ENCODE peak calls at places on chromosome 1, in ten cellular contexts. One of them, this sample, is unnamed.

GRCh38 chr1:107691542-107691941 is 273.4 kb downstream of the VAV3 start:
- DNase-seq in Peyer's patch: no peak
- DNase-seq in endothelial cell of umbilical vein: no peak
- DNase-seq in body of pancreas: no peak
- DNase-seq in ovary: no peak
- DNase-seq in GM12878: no peak
- DNase-seq in testis: no peak
- DNase-seq in upper lobe of left lung: no peak
- DNase-seq in tibial nerve: no peak
- DNase-seq in transverse colon: no peak
- DNase-seq in this sample: no peak

GRCh38 chr1:199172286-199173124 is 533.7 kb downstream of the PTPRC start:
- DNase-seq in Peyer's patch: no peak
- DNase-seq in endothelial cell of umbilical vein: no peak
- DNase-seq in body of pancreas: no peak
- DNase-seq in ovary: no peak
- DNase-seq in GM12878: no peak
- DNase-seq in testis: no peak
- DNase-seq in upper lobe of left lung: no peak
- DNase-seq in tibial nerve: no peak
- DNase-seq in transverse colon: no peak
- DNase-seq in this sample: no peak

GRCh38 chr1:200180821-200181220 is 153.3 kb downstream of the NR5A2 start:
- DNase-seq in Peyer's patch: no peak
- DNase-seq in endothelial cell of umbilical vein: peak; percentile 78
- DNase-seq in body of pancreas: peak; percentile 59
- DNase-seq in ovary: no peak
- DNase-seq in GM12878: no peak
- DNase-seq in testis: no peak
- DNase-seq in upper lobe of left lung: no peak
- DNase-seq in tibial nerve: no peak
- DNase-seq in transverse colon: no peak
- DNase-seq in this sample: no peak

GRCh38 chr1:10407201-10407600 is 8.3 kb downstream of the PGD start:
- DNase-seq in Peyer's patch: no peak
- DNase-seq in endothelial cell of umbilical vein: no peak
- DNase-seq in body of pancreas: no peak
- DNase-seq in ovary: no peak
- DNase-seq in GM12878: no peak
- DNase-seq in testis: no peak
- DNase-seq in upper lobe of left lung: no peak
- DNase-seq in tibial nerve: no peak
- DNase-seq in transverse colon: no peak
- DNase-seq in this sample: no peak

GRCh38 chr1:229758101-229759036 is 132.3 kb downstream of the URB2 start:
- DNase-seq in Peyer's patch: no peak
- DNase-seq in endothelial cell of umbilical vein: no peak
- DNase-seq in body of pancreas: no peak
- DNase-seq in ovary: no peak
- DNase-seq in GM12878: no peak
- DNase-seq in testis: no peak
- DNase-seq in upper lobe of left lung: no peak
- DNase-seq in tibial nerve: no peak
- DNase-seq in transverse colon: no peak
- DNase-seq in this sample: no peak

GRCh38 chr1:62425041-62425440 is 11.8 kb upstream of the USP1 start:
- DNase-seq in Peyer's patch: no peak
- DNase-seq in endothelial cell of umbilical vein: no peak
- DNase-seq in body of pancreas: no peak
- DNase-seq in ovary: no peak
- DNase-seq in GM12878: no peak
- DNase-seq in testis: no peak
- DNase-seq in upper lobe of left lung: no peak
- DNase-seq in tibial nerve: no peak
- DNase-seq in transverse colon: no peak
- DNase-seq in this sample: no peak

GRCh38 chr1:99496067-99496466 is 149.8 kb upstream of the PALMD start:
- DNase-seq in Peyer's patch: no peak
- DNase-seq in endothelial cell of umbilical vein: no peak
- DNase-seq in body of pancreas: no peak
- DNase-seq in ovary: no peak
- DNase-seq in GM12878: no peak
- DNase-seq in testis: no peak
- DNase-seq in upper lobe of left lung: no peak
- DNase-seq in tibial nerve: no peak
- DNase-seq in transverse colon: no peak
- DNase-seq in this sample: no peak

GRCh38 chr1:87864676-87865075 is 536.0 kb downstream of the LMO4 start:
- DNase-seq in Peyer's patch: peak; percentile 16
- DNase-seq in endothelial cell of umbilical vein: no peak
- DNase-seq in body of pancreas: no peak
- DNase-seq in ovary: no peak
- DNase-seq in GM12878: no peak
- DNase-seq in testis: no peak
- DNase-seq in upper lobe of left lung: no peak
- DNase-seq in tibial nerve: no peak
- DNase-seq in transverse colon: no peak
- DNase-seq in this sample: no peak

GRCh38 chr1:160064746-160065145 is 5.2 kb downstream of the KCNJ10 start:
- DNase-seq in Peyer's patch: no peak
- DNase-seq in endothelial cell of umbilical vein: no peak
- DNase-seq in body of pancreas: no peak
- DNase-seq in ovary: no peak
- DNase-seq in GM12878: no peak
- DNase-seq in testis: no peak
- DNase-seq in upper lobe of left lung: no peak
- DNase-seq in tibial nerve: no peak
- DNase-seq in transverse colon: no peak
- DNase-seq in this sample: no peak

GRCh38 chr1:200983035-200983561 is 40.4 kb downstream of the KIF21B start:
- DNase-seq in Peyer's patch: no peak
- DNase-seq in endothelial cell of umbilical vein: no peak
- DNase-seq in body of pancreas: no peak
- DNase-seq in ovary: no peak
- DNase-seq in GM12878: no peak
- DNase-seq in testis: no peak
- DNase-seq in upper lobe of left lung: no peak
- DNase-seq in tibial nerve: no peak
- DNase-seq in transverse colon: no peak
- DNase-seq in this sample: no peak

GRCh38 chr1:62068978-62069377 is 125.7 kb upstream of the L1TD1 start:
- DNase-seq in Peyer's patch: no peak
- DNase-seq in endothelial cell of umbilical vein: no peak
- DNase-seq in body of pancreas: no peak
- DNase-seq in ovary: no peak
- DNase-seq in GM12878: no peak
- DNase-seq in testis: peak; percentile 22
- DNase-seq in upper lobe of left lung: no peak
- DNase-seq in tibial nerve: no peak
- DNase-seq in transverse colon: no peak
- DNase-seq in this sample: peak; percentile 27

GRCh38 chr1:4110888-4111287 is 210.8 kb upstream of the C1orf174 start:
- DNase-seq in Peyer's patch: no peak
- DNase-seq in endothelial cell of umbilical vein: no peak
- DNase-seq in body of pancreas: no peak
- DNase-seq in ovary: no peak
- DNase-seq in GM12878: no peak
- DNase-seq in testis: no peak
- DNase-seq in upper lobe of left lung: no peak
- DNase-seq in tibial nerve: no peak
- DNase-seq in transverse colon: no peak
- DNase-seq in this sample: no peak

GRCh38 chr1:212712451-212713303 is 13.0 kb upstream of the BATF3 start:
- DNase-seq in Peyer's patch: no peak
- DNase-seq in endothelial cell of umbilical vein: peak; percentile 51
- DNase-seq in body of pancreas: no peak
- DNase-seq in ovary: no peak
- DNase-seq in GM12878: no peak
- DNase-seq in testis: no peak
- DNase-seq in upper lobe of left lung: no peak
- DNase-seq in tibial nerve: no peak
- DNase-seq in transverse colon: no peak
- DNase-seq in this sample: no peak

GRCh38 chr1:232988572-232989040 is 38.2 kb downstream of the NTPCR start:
- DNase-seq in Peyer's patch: no peak
- DNase-seq in endothelial cell of umbilical vein: no peak
- DNase-seq in body of pancreas: no peak
- DNase-seq in ovary: no peak
- DNase-seq in GM12878: no peak
- DNase-seq in testis: no peak
- DNase-seq in upper lobe of left lung: no peak
- DNase-seq in tibial nerve: no peak
- DNase-seq in transverse colon: no peak
- DNase-seq in this sample: no peak

GRCh38 chr1:91511386-91511785 is 10.7 kb downstream of the CDC7 start:
- DNase-seq in Peyer's patch: no peak
- DNase-seq in endothelial cell of umbilical vein: peak; percentile 57
- DNase-seq in body of pancreas: no peak
- DNase-seq in ovary: no peak
- DNase-seq in GM12878: no peak
- DNase-seq in testis: no peak
- DNase-seq in upper lobe of left lung: no peak
- DNase-seq in tibial nerve: no peak
- DNase-seq in transverse colon: no peak
- DNase-seq in this sample: no peak

DNA sequence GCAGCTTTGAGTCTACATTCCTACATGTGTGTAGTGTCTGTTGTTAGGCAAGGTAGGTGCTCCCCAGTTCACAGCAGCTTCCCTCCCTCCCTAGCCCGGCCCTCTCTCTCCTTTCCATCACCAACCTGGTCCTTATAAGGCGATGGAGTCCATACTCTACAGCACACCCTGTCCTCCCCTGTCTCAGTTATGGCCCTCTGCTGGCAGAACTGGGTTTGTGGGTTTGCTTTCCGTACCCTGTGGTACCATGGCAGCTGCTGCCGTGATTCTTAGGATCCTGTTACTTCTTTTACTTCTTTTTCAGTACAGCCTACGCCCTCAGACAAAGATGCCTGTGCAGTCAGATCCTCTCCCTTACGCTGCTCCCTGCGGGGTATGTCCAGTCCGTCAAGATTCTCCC is 31.7 kb downstream of the AK5 start:
- DNase-seq in Peyer's patch: no peak
- DNase-seq in endothelial cell of umbilical vein: peak; percentile 24
- DNase-seq in body of pancreas: peak; percentile 16
- DNase-seq in ovary: no peak
- DNase-seq in GM12878: no peak
- DNase-seq in testis: no peak
- DNase-seq in upper lobe of left lung: no peak
- DNase-seq in tibial nerve: no peak
- DNase-seq in transverse colon: no peak
- DNase-seq in this sample: no peak
- TF ChIP-seq CTCF in Peyer's patch: peak; percentile 15
- TF ChIP-seq CTCF in endothelial cell of umbilical vein: peak; percentile 18
- TF ChIP-seq CTCF in body of pancreas: peak; percentile 38
- TF ChIP-seq CTCF in ovary: no peak
- TF ChIP-seq CTCF in GM12878: peak; percentile 22
- TF ChIP-seq CTCF in testis: no peak
- TF ChIP-seq CTCF in upper lobe of left lung: no peak
- TF ChIP-seq CTCF in tibial nerve: no peak
- TF ChIP-seq CTCF in transverse colon: no peak
- TF ChIP-seq CTCF in this sample: no peak

DNA sequence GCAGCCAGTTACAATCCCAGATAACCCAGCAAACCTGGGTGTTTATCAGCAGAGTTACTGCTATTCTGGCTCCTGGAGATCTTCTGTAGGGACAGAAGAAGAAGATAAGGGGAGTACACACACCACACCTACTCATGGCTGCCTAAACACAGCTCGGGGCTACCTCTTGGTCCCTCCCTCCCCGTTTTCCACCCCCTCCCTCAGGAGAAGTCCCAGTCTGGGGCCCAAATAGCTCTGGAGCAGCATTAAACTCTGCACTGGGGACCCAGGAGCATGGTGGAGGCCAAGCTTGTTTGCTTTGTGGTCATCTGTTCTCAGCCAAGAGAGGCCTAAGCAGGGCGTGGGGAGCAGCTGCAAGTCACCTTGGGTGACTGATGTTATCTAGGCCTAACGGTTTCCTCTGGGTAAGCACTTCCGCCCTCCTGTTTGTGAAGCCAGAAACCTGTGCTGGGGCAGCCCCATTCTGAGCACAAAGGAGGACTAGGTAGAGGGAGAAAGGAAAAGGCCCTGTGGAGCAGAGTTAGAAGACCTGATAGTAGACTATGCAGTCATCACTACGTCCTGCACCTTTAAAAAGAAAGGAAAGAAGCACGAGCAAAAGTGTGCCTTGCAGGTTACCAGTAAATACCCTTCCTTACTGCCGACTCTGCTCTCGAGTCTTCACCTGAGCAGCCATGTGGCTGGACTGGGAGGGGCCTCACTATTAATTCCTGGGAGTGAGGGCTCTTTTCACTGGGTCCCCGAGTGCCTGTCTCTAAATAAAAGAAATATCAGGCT is 2.0 kb upstream of the RCSD1 start:
- DNase-seq in Peyer's patch: peak; percentile 88
- DNase-seq in endothelial cell of umbilical vein: no peak
- DNase-seq in body of pancreas: no peak
- DNase-seq in ovary: no peak
- DNase-seq in GM12878: peak; percentile 89
- DNase-seq in testis: no peak
- DNase-seq in upper lobe of left lung: no peak
- DNase-seq in tibial nerve: no peak
- DNase-seq in transverse colon: peak; percentile 67
- DNase-seq in this sample: peak; percentile 37
- TF ChIP-seq POLR2A in Peyer's patch: no peak
- TF ChIP-seq POLR2A in endothelial cell of umbilical vein: no peak
- TF ChIP-seq POLR2A in body of pancreas: no peak
- TF ChIP-seq POLR2A in ovary: no peak
- TF ChIP-seq POLR2A in GM12878: peak; percentile 89
- TF ChIP-seq POLR2A in testis: no peak
- TF ChIP-seq POLR2A in upper lobe of left lung: no peak
- TF ChIP-seq POLR2A in tibial nerve: no peak
- TF ChIP-seq POLR2A in transverse colon: peak; percentile 36
- TF ChIP-seq POLR2A in this sample: no peak

DNA sequence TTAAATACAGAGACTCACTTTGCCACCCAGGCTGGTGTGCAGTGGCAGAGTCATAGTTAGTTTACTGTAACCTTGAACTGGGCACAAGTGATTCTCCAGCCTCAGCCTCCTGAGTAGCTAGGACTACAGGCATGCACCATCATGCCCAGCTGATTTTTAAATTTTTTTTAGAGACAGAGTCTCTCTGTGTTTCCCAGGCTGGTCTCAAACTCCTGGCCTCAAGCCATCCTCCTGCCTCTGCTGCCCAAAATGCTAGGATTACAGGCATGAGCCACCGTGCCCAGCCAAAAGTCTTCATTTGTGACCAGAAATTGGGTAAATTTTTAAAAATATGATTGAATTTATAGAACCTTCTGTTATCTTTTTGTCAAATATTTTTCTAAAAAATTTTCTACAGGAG is 17.9 kb upstream of the TARS2 start:
- DNase-seq in Peyer's patch: no peak
- DNase-seq in endothelial cell of umbilical vein: no peak
- DNase-seq in body of pancreas: no peak
- DNase-seq in ovary: no peak
- DNase-seq in GM12878: no peak
- DNase-seq in testis: no peak
- DNase-seq in upper lobe of left lung: no peak
- DNase-seq in tibial nerve: no peak
- DNase-seq in transverse colon: no peak
- DNase-seq in this sample: no peak
- H3K36me3 ChIP-seq in Peyer's patch: no peaks in the 10 kb centered on the region
- H3K36me3 ChIP-seq in endothelial cell of umbilical vein: peaks cover 24% of the 10 kb centered on the region
- H3K36me3 ChIP-seq in body of pancreas: peaks cover 17% of the 10 kb centered on the region
- H3K36me3 ChIP-seq in ovary: no peaks in the 10 kb centered on the region
- H3K36me3 ChIP-seq in GM12878: peaks cover 23% of the 10 kb centered on the region
- H3K36me3 ChIP-seq in testis: no peaks in the 10 kb centered on the region
- H3K36me3 ChIP-seq in upper lobe of left lung: peaks cover 49% of the 10 kb centered on the region
- H3K36me3 ChIP-seq in tibial nerve: no peaks in the 10 kb centered on the region
- H3K36me3 ChIP-seq in transverse colon: no peaks in the 10 kb centered on the region
- H3K36me3 ChIP-seq in this sample: peaks cover 49% of the 10 kb centered on the region

GRCh38 chr1:15523922-15524282 is at the start of gene CASP9:
- DNase-seq in Peyer's patch: no peak
- DNase-seq in endothelial cell of umbilical vein: no peak
- DNase-seq in body of pancreas: no peak
- DNase-seq in ovary: no peak
- DNase-seq in GM12878: no peak
- DNase-seq in testis: no peak
- DNase-seq in upper lobe of left lung: no peak
- DNase-seq in tibial nerve: no peak
- DNase-seq in transverse colon: no peak
- DNase-seq in this sample: no peak
- TF ChIP-seq CTCF in Peyer's patch: no peak
- TF ChIP-seq CTCF in endothelial cell of umbilical vein: no peak
- TF ChIP-seq CTCF in body of pancreas: peak; percentile 31
- TF ChIP-seq CTCF in ovary: no peak
- TF ChIP-seq CTCF in GM12878: no peak
- TF ChIP-seq CTCF in testis: no peak
- TF ChIP-seq CTCF in upper lobe of left lung: no peak
- TF ChIP-seq CTCF in tibial nerve: no peak
- TF ChIP-seq CTCF in transverse colon: no peak
- TF ChIP-seq CTCF in this sample: peak; percentile 22